ENCODE peak calls at places on chromosomes 12 and 14, in nine cellular contexts. One of them, this sample, is unnamed. For H3K27me3, the result is how much of the 10 kb centered on the place peaks cover.

GRCh38 chr12:109736552-109737108 is 23.0 kb downstream of the FAM222A start:
- DNase-seq in uterus: peak
- DNase-seq in IMR-90: peak
- DNase-seq in heart left ventricle: peak
- DNase-seq in GM12878: no peak
- DNase-seq in prostate gland: no peak
- DNase-seq in stomach: peak
- DNase-seq in sigmoid colon: peak
- DNase-seq in ovary: peak
- DNase-seq in this sample: no peak

GRCh38 chr14:63896278-63896720 is 43.5 kb downstream of the SYNE2 start:
- DNase-seq in stomach: peak
- DNase-seq in heart left ventricle: peak
- DNase-seq in IMR-90: peak
- DNase-seq in GM12878: no peak
- DNase-seq in uterus: peak
- DNase-seq in ovary: peak
- DNase-seq in sigmoid colon: peak
- DNase-seq in prostate gland: peak
- DNase-seq in this sample: peak

GRCh38 chr12:18552829-18553228 is 185.0 kb downstream of the PLCZ1 start:
- DNase-seq in stomach: no peak
- DNase-seq in GM12878: no peak
- DNase-seq in sigmoid colon: no peak
- DNase-seq in heart left ventricle: no peak
- DNase-seq in ovary: no peak
- DNase-seq in IMR-90: no peak
- DNase-seq in prostate gland: no peak
- DNase-seq in uterus: no peak
- DNase-seq in this sample: no peak

GRCh38 chr12:64810831-64811230 is 13.6 kb upstream of the TBC1D30 start:
- DNase-seq in prostate gland: no peak
- DNase-seq in ovary: no peak
- DNase-seq in GM12878: no peak
- DNase-seq in heart left ventricle: no peak
- DNase-seq in sigmoid colon: no peak
- DNase-seq in IMR-90: no peak
- DNase-seq in stomach: no peak
- DNase-seq in uterus: no peak
- DNase-seq in this sample: no peak

GRCh38 chr12:98532687-98533304 is 17.4 kb downstream of the TMPO start:
- DNase-seq in sigmoid colon: no peak
- DNase-seq in prostate gland: no peak
- DNase-seq in heart left ventricle: no peak
- DNase-seq in ovary: no peak
- DNase-seq in GM12878: no peak
- DNase-seq in stomach: no peak
- DNase-seq in IMR-90: peak
- DNase-seq in uterus: no peak
- DNase-seq in this sample: no peak

GRCh38 chr14:96519970-96520369 is 17.8 kb downstream of the PAPOLA start:
- DNase-seq in heart left ventricle: no peak
- DNase-seq in prostate gland: no peak
- DNase-seq in ovary: no peak
- DNase-seq in IMR-90: no peak
- DNase-seq in uterus: no peak
- DNase-seq in sigmoid colon: no peak
- DNase-seq in stomach: no peak
- DNase-seq in GM12878: no peak
- DNase-seq in this sample: peak

GRCh38 chr14:97866186-97866585 is 1069.0 kb downstream of the VRK1 start:
- DNase-seq in stomach: no peak
- DNase-seq in ovary: no peak
- DNase-seq in prostate gland: no peak
- DNase-seq in uterus: no peak
- DNase-seq in heart left ventricle: no peak
- DNase-seq in IMR-90: no peak
- DNase-seq in sigmoid colon: no peak
- DNase-seq in GM12878: no peak
- DNase-seq in this sample: no peak

GRCh38 chr12:20629414-20630156 is 65.5 kb upstream of the SLCO1C1 start:
- DNase-seq in uterus: no peak
- DNase-seq in GM12878: no peak
- DNase-seq in heart left ventricle: peak
- DNase-seq in IMR-90: peak
- DNase-seq in ovary: peak
- DNase-seq in prostate gland: peak
- DNase-seq in sigmoid colon: no peak
- DNase-seq in stomach: no peak
- DNase-seq in this sample: no peak

GRCh38 chr12:15853877-15854276 is 28.3 kb upstream of the STRAP start:
- DNase-seq in uterus: no peak
- DNase-seq in IMR-90: no peak
- DNase-seq in stomach: no peak
- DNase-seq in ovary: no peak
- DNase-seq in GM12878: no peak
- DNase-seq in sigmoid colon: no peak
- DNase-seq in prostate gland: no peak
- DNase-seq in heart left ventricle: no peak
- DNase-seq in this sample: no peak

GRCh38 chr12:113424915-113425823 is 3.0 kb downstream of the SDSL start:
- DNase-seq in stomach: peak
- DNase-seq in IMR-90: peak
- DNase-seq in prostate gland: no peak
- DNase-seq in ovary: peak
- DNase-seq in GM12878: no peak
- DNase-seq in uterus: no peak
- DNase-seq in heart left ventricle: no peak
- DNase-seq in sigmoid colon: no peak
- DNase-seq in this sample: peak

DNA sequence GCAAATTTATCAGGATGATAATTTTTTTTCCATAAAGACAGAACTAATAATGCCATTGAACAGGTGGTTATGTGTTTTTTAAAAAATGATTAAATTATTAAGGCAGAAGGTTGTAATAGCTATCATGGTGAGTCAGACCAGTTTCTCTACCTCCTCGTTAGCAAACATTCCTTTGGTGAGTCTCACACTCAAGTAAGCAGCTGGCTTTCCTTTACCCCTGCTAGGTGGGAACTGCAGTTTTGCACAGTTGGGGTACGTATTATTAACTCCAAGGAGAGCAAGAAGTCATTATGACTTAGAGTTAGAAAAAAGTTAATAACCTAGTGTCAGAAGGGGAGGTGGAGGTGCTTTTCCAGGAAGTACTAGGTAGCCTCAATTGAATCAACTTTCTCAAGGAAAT is 165.3 kb downstream of the SNAPC1 start:
- DNase-seq in uterus: no peak
- DNase-seq in sigmoid colon: no peak
- DNase-seq in stomach: no peak
- DNase-seq in IMR-90: peak
- DNase-seq in ovary: no peak
- DNase-seq in heart left ventricle: no peak
- DNase-seq in prostate gland: no peak
- DNase-seq in GM12878: no peak
- DNase-seq in this sample: no peak
- H3K4me3 ChIP-seq in uterus: no peak
- H3K4me3 ChIP-seq in sigmoid colon: no peak
- H3K4me3 ChIP-seq in stomach: no peak
- H3K4me3 ChIP-seq in IMR-90: peak
- H3K4me3 ChIP-seq in ovary: no peak
- H3K4me3 ChIP-seq in heart left ventricle: no peak
- H3K4me3 ChIP-seq in prostate gland: no peak
- H3K4me3 ChIP-seq in GM12878: no peak
- H3K4me3 ChIP-seq in this sample: no peak

DNA sequence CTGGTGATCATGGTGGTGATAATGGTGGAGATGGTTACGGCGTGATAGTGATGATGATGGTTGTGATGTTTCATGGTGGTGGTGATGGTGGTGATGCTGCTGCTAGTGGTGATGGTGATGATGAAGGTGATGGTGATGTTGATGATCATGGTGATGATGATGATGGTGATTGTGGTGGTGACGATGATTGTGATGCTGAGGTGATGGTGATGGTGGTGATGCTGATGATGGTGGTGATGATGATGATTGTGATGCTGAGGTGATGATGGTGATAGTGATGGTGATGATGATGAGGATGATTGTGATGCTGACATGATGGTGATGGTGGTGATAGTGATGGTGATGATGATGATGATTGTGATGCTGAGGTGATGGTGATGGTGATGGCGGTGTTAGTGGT is 113.2 kb upstream of the EVL start:
- DNase-seq in prostate gland: no peak
- DNase-seq in GM12878: no peak
- DNase-seq in sigmoid colon: no peak
- DNase-seq in stomach: no peak
- DNase-seq in heart left ventricle: no peak
- DNase-seq in ovary: no peak
- DNase-seq in uterus: no peak
- DNase-seq in IMR-90: no peak
- DNase-seq in this sample: no peak
- H3K27me3 ChIP-seq in prostate gland: under half
- H3K27me3 ChIP-seq in GM12878: under half
- H3K27me3 ChIP-seq in sigmoid colon: under half
- H3K27me3 ChIP-seq in stomach: under half
- H3K27me3 ChIP-seq in heart left ventricle: under half
- H3K27me3 ChIP-seq in ovary: under half
- H3K27me3 ChIP-seq in uterus: under half
- H3K27me3 ChIP-seq in IMR-90: under half
- H3K27me3 ChIP-seq in this sample: under half

DNA sequence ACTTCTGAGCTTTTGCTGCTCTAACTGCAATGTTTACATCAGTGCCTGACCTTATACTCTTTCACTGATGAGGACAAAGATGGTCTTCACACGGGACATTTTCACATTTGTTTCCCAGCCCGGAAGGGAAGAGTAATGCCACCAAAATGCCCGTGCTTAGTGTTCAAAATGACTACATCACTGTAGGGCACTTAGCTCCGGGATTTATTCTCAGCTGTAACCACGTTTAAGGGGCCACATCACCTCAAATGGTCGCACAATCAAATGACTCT is 2.9 kb downstream of the GSG1 start:
- DNase-seq in GM12878: no peak
- DNase-seq in sigmoid colon: no peak
- DNase-seq in prostate gland: no peak
- DNase-seq in stomach: no peak
- DNase-seq in uterus: no peak
- DNase-seq in IMR-90: no peak
- DNase-seq in heart left ventricle: no peak
- DNase-seq in ovary: no peak
- DNase-seq in this sample: no peak
- TF ChIP-seq POLR2A in GM12878: no peak
- TF ChIP-seq POLR2A in sigmoid colon: no peak
- TF ChIP-seq POLR2A in prostate gland: no peak
- TF ChIP-seq POLR2A in stomach: no peak
- TF ChIP-seq POLR2A in uterus: no peak
- TF ChIP-seq POLR2A in IMR-90: peak
- TF ChIP-seq POLR2A in heart left ventricle: no peak
- TF ChIP-seq POLR2A in ovary: no peak
- TF ChIP-seq POLR2A in this sample: no peak

GRCh38 chr12:93594766-93595165 is 22.3 kb downstream of the SOCS2 start:
- DNase-seq in GM12878: no peak
- DNase-seq in prostate gland: no peak
- DNase-seq in ovary: no peak
- DNase-seq in stomach: no peak
- DNase-seq in heart left ventricle: no peak
- DNase-seq in sigmoid colon: no peak
- DNase-seq in IMR-90: no peak
- DNase-seq in uterus: no peak
- DNase-seq in this sample: no peak

GRCh38 chr12:93592641-93593396 is 20.3 kb downstream of the SOCS2 start:
- DNase-seq in sigmoid colon: no peak
- DNase-seq in uterus: no peak
- DNase-seq in IMR-90: no peak
- DNase-seq in heart left ventricle: no peak
- DNase-seq in prostate gland: no peak
- DNase-seq in stomach: no peak
- DNase-seq in ovary: no peak
- DNase-seq in GM12878: no peak
- DNase-seq in this sample: no peak

GRCh38 chr12:93597608-93598007 is 25.1 kb downstream of the SOCS2 start:
- DNase-seq in heart left ventricle: no peak
- DNase-seq in IMR-90: no peak
- DNase-seq in sigmoid colon: no peak
- DNase-seq in stomach: no peak
- DNase-seq in prostate gland: no peak
- DNase-seq in GM12878: no peak
- DNase-seq in uterus: no peak
- DNase-seq in ovary: no peak
- DNase-seq in this sample: no peak

GRCh38 chr12:93593833-93594232 is 21.4 kb downstream of the SOCS2 start:
- DNase-seq in sigmoid colon: no peak
- DNase-seq in heart left ventricle: no peak
- DNase-seq in IMR-90: no peak
- DNase-seq in GM12878: no peak
- DNase-seq in uterus: no peak
- DNase-seq in prostate gland: no peak
- DNase-seq in stomach: no peak
- DNase-seq in ovary: no peak
- DNase-seq in this sample: no peak

DNA sequence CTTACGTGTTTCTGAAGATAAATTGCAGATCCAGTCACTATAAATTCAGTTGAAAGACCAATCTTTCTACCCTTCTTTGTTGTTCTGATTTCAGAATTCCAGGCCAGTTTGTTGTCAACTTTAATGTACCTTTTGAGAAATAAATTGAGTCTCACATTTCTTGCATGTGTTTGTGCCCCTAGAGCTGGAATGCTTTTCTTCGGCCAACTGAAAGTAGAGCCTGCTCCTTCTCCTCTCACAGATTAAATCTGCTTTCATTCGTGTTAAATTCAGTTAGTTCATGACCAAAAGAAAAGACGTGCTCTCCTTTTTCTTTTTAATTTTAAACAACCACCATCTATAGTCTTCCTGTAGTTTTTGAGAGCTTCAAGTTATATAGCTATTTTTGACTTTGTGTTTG is 22.9 kb downstream of the SOCS2 start:
- DNase-seq in IMR-90: no peak
- DNase-seq in uterus: no peak
- DNase-seq in stomach: no peak
- DNase-seq in prostate gland: no peak
- DNase-seq in GM12878: no peak
- DNase-seq in sigmoid colon: no peak
- DNase-seq in heart left ventricle: no peak
- DNase-seq in ovary: no peak
- DNase-seq in this sample: no peak
- H3K4me3 ChIP-seq in IMR-90: no peak
- H3K4me3 ChIP-seq in uterus: peak
- H3K4me3 ChIP-seq in stomach: no peak
- H3K4me3 ChIP-seq in prostate gland: no peak
- H3K4me3 ChIP-seq in GM12878: no peak
- H3K4me3 ChIP-seq in sigmoid colon: peak
- H3K4me3 ChIP-seq in heart left ventricle: peak
- H3K4me3 ChIP-seq in ovary: peak
- H3K4me3 ChIP-seq in this sample: no peak

This sample was measured in testis.